ENCODE peak calls at places on chromosomes 5 and 9, in eight cellular contexts. R, O, N, S, P, G, H and U are unnamed samples.

GRCh38 chr9:130537346-130538050 is 41.9 kb upstream of the FUBP3 start:
- DNase-seq in G (no peak), O (no peak), P (no peak), N (no peak), S (no peak), H (no peak), R (no peak), U (no peak)

GRCh38 chr5:127827451-127827850 is 124.3 kb downstream of the CCDC192 start:
- DNase-seq in O (no peak), H (no peak), P (no peak), N (no peak), G (no peak), S (no peak), R (no peak), U (no peak)

GRCh38 chr5:121757753-121758152 is 93.9 kb upstream of the FTMT start:
- DNase-seq in H (no peak), G (no peak), S (no peak), P (no peak), O (no peak), R (no peak), N (no peak), U (no peak)

GRCh38 chr5:129046151-129046550 is 48.4 kb upstream of the ISOC1 start:
- DNase-seq in H (no peak), R (peak), N (no peak), O (no peak), G (no peak), P (no peak), S (no peak), U (no peak)

GRCh38 chr9:92607773-92608172 is 62.2 kb downstream of the IPPK start:
- DNase-seq in H (no peak), R (peak), G (peak), S (no peak), P (no peak), N (no peak), O (no peak), U (no peak)

GRCh38 chr9:503331-503730 is 288.7 kb downstream of the DOCK8 start:
- DNase-seq in H (no peak), R (no peak), N (no peak), G (no peak), O (peak), P (peak), S (no peak), U (no peak)

GRCh38 chr9:115369322-115369957 is 251.5 kb upstream of the TNC start:
- DNase-seq in G (peak), P (no peak), O (no peak), N (no peak), H (no peak), R (peak), S (peak), U (no peak)

GRCh38 chr5:170625221-170626165 is 121.7 kb downstream of the KCNIP1 start:
- DNase-seq in O (no peak), H (no peak), N (no peak), G (no peak), S (no peak), R (no peak), P (no peak), U (no peak)

GRCh38 chr9:117414220-117414905 is 494 bp downstream of the ASTN2 start:
- DNase-seq in P (no peak), S (peak), O (no peak), N (no peak), R (no peak), H (peak), G (no peak), U (no peak)

GRCh38 chr5:141657937-141658545 is 6.8 kb upstream of the FCHSD1 start:
- DNase-seq in H (no peak), P (no peak), G (peak), N (no peak), R (peak), O (no peak), S (peak), U (no peak)

GRCh38 chr5:36680066-36680465 is 73.7 kb downstream of the SLC1A3 start:
- DNase-seq in O (no peak), G (no peak), H (peak), P (no peak), S (no peak), R (no peak), N (no peak), U (no peak)

GRCh38 chr5:131382407-131383395 is 118.8 kb downstream of the CDC42SE2 start:
- DNase-seq in H (no peak), G (no peak), N (peak), R (peak), P (peak), O (peak), S (peak), U (no peak)

GRCh38 chr5:103706939-103707682 is 144.5 kb upstream of the NUDT12 start:
- DNase-seq in O (no peak), S (no peak), H (no peak), N (no peak), R (no peak), G (no peak), P (no peak), U (no peak)

GRCh38 chr5:162289489-162289888 is 221.9 kb downstream of the GABRG2 start:
- DNase-seq in O (no peak), R (no peak), P (no peak), N (no peak), H (no peak), G (no peak), S (no peak), U (no peak)

GRCh38 chr9:10268500-10269485 is 344.0 kb downstream of the PTPRD start:
- DNase-seq in P (peak), O (no peak), N (peak), R (peak), G (peak), H (no peak), S (peak), U (no peak)

GRCh38 chr5:88873447-88873846 is 9.5 kb downstream of the MEF2C start:
- DNase-seq in G (no peak), S (no peak), H (no peak), O (no peak), N (no peak), P (no peak), R (no peak), U (no peak)

GRCh38 chr9:127311239-127311741 is 46.7 kb downstream of the GARNL3 start:
- DNase-seq in G (peak), O (peak), N (peak), P (peak), H (no peak), R (peak), S (peak), U (no peak)

GRCh38 chr9:132488611-132489010 is 78.6 kb downstream of the CFAP77 start:
- DNase-seq in G (no peak), R (no peak), O (no peak), S (no peak), P (no peak), N (no peak), H (no peak), U (no peak)

GRCh38 chr9:87195306-87195705 is 248.0 kb upstream of the GAS1 start:
- DNase-seq in H (no peak), N (no peak), O (no peak), R (peak), G (no peak), S (no peak), P (no peak), U (no peak)

GRCh38 chr5:111502976-111503375 is 9.4 kb downstream of the STARD4 start:
- DNase-seq in O (no peak), G (peak), R (peak), N (no peak), S (no peak), P (no peak), H (no peak), U (no peak)

GRCh38 chr9:121598167-121599000 is 53.0 kb upstream of the DAB2IP start:
- DNase-seq in G (peak), P (no peak), O (no peak), N (no peak), S (peak), H (peak), R (peak), U (peak)

GRCh38 chr9:38681747-38682227 is 38.1 kb downstream of the FAM240B start:
- DNase-seq in O (no peak), N (no peak), G (peak), H (no peak), S (peak), R (peak), P (no peak), U (no peak)

GRCh38 chr5:52987711-52988329 is 1.3 kb upstream of the ITGA2 start:
- DNase-seq in G (peak), N (no peak), H (no peak), R (peak), S (peak), O (no peak), P (no peak), U (no peak)

GRCh38 chr5:116554764-116555163 is 19.9 kb downstream of the SEMA6A start:
- DNase-seq in H (no peak), P (no peak), R (no peak), S (no peak), O (no peak), G (no peak), N (no peak), U (no peak)
- H3K27ac ChIP-seq in H (no peak), P (no peak), R (no peak), S (no peak), O (no peak), G (no peak), N (no peak), U (no peak)

GRCh38 chr5:38807570-38808461 is 38.0 kb upstream of the OSMR start:
- DNase-seq in N (no peak), P (no peak), R (peak), G (peak), O (no peak), S (peak), H (no peak), U (no peak)

GRCh38 chr5:38814879-38815278 is 30.9 kb upstream of the OSMR start:
- DNase-seq in N (no peak), R (no peak), S (no peak), H (no peak), G (no peak), O (no peak), P (no peak), U (no peak)

GRCh38 chr5:38808666-38809343 is 37.0 kb upstream of the OSMR start:
- DNase-seq in G (no peak), H (peak), S (no peak), P (no peak), O (no peak), N (no peak), R (no peak), U (no peak)

GRCh38 chr5:38809388-38810359 is 36.1 kb upstream of the OSMR start:
- DNase-seq in R (peak), G (peak), S (peak), P (peak), H (peak), N (peak), O (peak), U (peak)
- H3K27ac ChIP-seq in R (peak), G (no peak), S (peak), P (no peak), H (no peak), N (no peak), O (no peak), U (no peak)

GRCh38 chr9:15293727-15294405 is 13.2 kb downstream of the TTC39B start:
- DNase-seq in O (peak), R (no peak), N (no peak), H (no peak), S (no peak), G (no peak), P (no peak), U (no peak)
- H3K27ac ChIP-seq in O (peak), R (no peak), N (no peak), H (peak), S (no peak), G (no peak), P (no peak), U (peak)

GRCh38 chr5:61412344-61412743 is 80.3 kb downstream of the ZSWIM6 start:
- DNase-seq in N (no peak), H (no peak), P (no peak), G (no peak), O (no peak), R (no peak), S (no peak), U (no peak)

GRCh38 chr5:61402970-61403369 is 70.9 kb downstream of the ZSWIM6 start:
- DNase-seq in S (no peak), H (no peak), P (no peak), R (no peak), N (no peak), G (no peak), O (no peak), U (no peak)

GRCh38 chr5:61408476-61409168 is 76.6 kb downstream of the ZSWIM6 start:
- DNase-seq in N (peak), G (peak), O (peak), R (peak), S (peak), H (peak), P (peak), U (peak)

GRCh38 chr5:61409568-61409967 is 77.5 kb downstream of the ZSWIM6 start:
- DNase-seq in P (no peak), N (no peak), O (no peak), S (peak), R (peak), G (peak), H (no peak), U (no peak)

DNA sequence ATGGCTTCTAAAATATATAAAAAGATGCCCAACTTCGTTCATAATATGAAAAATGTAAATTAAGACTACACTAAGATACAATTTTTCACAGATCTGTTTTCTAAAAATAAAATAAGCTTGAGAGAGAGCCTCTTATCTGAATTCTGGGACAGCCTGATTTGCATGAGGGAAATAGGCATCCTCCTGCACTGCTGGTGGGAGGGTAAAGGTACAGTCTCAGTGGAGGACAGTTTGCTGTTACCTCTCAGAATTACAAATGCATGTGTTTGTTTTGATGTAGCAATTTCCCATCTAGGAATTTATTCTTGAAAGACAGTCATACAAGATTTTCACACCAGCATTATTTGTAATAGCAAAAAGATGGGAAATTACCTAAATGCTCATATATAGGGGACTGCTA is 75.6 kb downstream of the ZSWIM6 start:
- DNase-seq in R (no peak), G (no peak), P (no peak), S (no peak), N (no peak), O (no peak), H (no peak), U (no peak)
- H3K27ac ChIP-seq in R (no peak), G (peak), P (no peak), S (peak), N (no peak), O (no peak), H (no peak), U (no peak)

GRCh38 chr5:98905857-98906688 is 22.7 kb downstream of the CHD1 start:
- DNase-seq in P (peak), R (peak), O (peak), G (peak), H (no peak), S (no peak), N (no peak), U (no peak)

GRCh38 chr5:98904786-98905185 is 24.0 kb downstream of the CHD1 start:
- DNase-seq in N (no peak), R (peak), H (no peak), S (peak), P (no peak), G (peak), O (no peak), U (no peak)

GRCh38 chr5:98907951-98908350 is 20.9 kb downstream of the CHD1 start:
- DNase-seq in N (no peak), P (no peak), G (no peak), H (no peak), S (no peak), O (no peak), R (no peak), U (no peak)

GRCh38 chr5:98909363-98909762 is 19.4 kb downstream of the CHD1 start:
- DNase-seq in S (no peak), H (no peak), G (no peak), P (no peak), R (no peak), O (no peak), N (no peak), U (no peak)

DNA sequence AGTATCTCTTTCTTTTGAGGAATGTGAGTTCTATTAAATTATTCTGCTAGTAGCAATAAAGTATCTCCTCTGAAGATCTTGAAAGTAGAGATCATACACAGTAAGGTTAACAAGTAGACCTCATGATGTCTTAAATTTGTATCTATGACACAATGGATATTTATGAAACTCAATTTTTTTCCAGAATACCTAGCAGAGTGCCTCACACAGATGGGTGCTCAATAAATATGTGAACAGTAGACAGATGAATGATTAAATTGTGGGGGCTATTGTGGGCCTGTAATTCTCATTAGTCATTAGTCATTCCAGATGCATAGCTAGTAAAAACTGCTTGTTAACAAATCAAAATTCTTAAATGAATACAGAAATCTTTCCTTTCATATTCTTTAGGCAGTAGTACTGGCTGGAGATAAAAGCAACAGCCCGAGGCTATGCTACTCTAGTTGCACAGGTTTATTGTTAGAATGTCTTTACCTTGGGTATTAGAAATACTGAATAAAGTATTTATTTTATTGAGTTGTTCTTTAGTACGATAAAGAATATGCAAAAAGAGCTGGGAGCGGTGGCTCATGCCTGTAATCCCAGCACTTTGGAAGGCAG is 22.0 kb downstream of the CHD1 start:
- DNase-seq in R (no peak), H (no peak), P (no peak), N (no peak), G (peak), S (no peak), O (no peak), U (no peak)
- H3K27ac ChIP-seq in R (no peak), H (no peak), P (no peak), N (no peak), G (no peak), S (no peak), O (no peak), U (no peak)

GRCh38 chr9:125507247-125507646 is 199.8 kb downstream of the MAPKAP1 start:
- DNase-seq in G (no peak), R (no peak), P (no peak), N (no peak), H (no peak), O (no peak), S (no peak), U (no peak)
- H3K27ac ChIP-seq in G (no peak), R (no peak), P (no peak), N (no peak), H (no peak), O (no peak), S (no peak), U (no peak)

GRCh38 chr5:143181173-143181572 is 222.3 kb downstream of the NR3C1 start:
- DNase-seq in R (no peak), O (no peak), S (no peak), P (no peak), N (no peak), H (no peak), G (no peak), U (no peak)

GRCh38 chr5:143183989-143184388 is 219.5 kb downstream of the NR3C1 start:
- DNase-seq in R (no peak), O (no peak), G (no peak), P (no peak), N (no peak), H (no peak), S (no peak), U (no peak)

GRCh38 chr5:143180751-143181150 is 222.7 kb downstream of the NR3C1 start:
- DNase-seq in P (no peak), H (no peak), N (no peak), G (no peak), S (no peak), O (no peak), R (no peak), U (no peak)

GRCh38 chr5:143182106-143182505 is 221.4 kb downstream of the NR3C1 start:
- DNase-seq in G (no peak), N (no peak), S (no peak), O (no peak), R (no peak), H (no peak), P (no peak), U (no peak)

DNA sequence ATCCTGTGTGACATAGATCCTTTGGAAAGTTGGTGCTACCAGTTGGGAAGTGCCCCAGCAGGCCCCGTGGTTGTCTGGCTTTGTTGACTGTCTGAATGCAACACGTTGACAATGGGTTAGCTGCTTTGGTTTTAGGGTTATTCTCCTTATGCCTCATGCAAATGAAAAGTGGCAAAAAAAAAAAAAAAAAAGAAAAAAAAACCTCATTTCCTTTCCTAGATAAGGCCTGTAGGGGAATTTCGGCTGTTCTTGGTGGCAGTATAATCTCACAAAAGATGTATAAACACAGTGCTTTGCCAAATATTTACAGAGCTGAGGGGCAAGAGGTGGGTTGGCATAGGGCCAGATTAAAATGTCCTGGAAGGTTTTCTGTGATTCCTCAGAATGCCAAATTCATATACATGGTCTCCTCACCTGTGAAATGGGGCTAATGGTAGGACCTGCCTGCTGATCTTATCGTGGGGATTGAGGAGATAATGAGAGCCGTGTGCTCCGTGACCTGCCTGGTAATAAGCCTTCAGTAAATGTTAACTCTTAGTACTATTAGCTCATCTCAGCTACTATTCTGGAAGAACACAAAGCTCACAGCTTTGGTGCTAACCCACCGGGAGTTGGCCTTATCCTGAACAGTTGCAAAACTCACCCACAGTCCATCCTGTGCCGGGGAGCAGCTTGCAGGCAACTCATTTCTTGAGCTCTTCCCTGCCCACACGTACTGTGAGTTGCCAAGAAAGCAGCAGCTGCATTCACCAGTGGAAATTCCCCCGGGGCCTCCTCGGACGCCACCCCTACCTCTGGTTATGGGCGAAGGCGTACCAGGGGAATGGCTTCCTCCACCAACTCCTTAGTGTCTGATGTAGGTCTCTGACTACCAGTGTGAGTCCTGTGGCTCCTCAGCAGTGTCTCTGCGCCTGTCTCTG is 220.3 kb downstream of the NR3C1 start:
- DNase-seq in N (no peak), G (peak), P (no peak), O (no peak), S (no peak), R (peak), H (peak), U (peak)
- H3K27ac ChIP-seq in N (no peak), G (no peak), P (no peak), O (no peak), S (no peak), R (no peak), H (peak), U (no peak)